ENCODE peak calls at places on chromosomes 7 and 10, in five cellular contexts. S is stimulated activated naive CD8-positive, alpha-beta T cell treated with anti-CD3 and anti-CD28 coated beads, Interleukin-15, amount 100 ng/mL, for 72 hours; O is transverse colon; I is hepatocyte; N is cardiac muscle cell. V is an unnamed sample.

GRCh38 chr7:106050743-106051110 is 61.4 kb downstream of the SYPL1 start:
- DNase-seq in S (no peak), N (no peak), I (peak), O (no peak), V (peak)

GRCh38 chr7:1899201-1899600 is 229.1 kb downstream of the ELFN1 start:
- DNase-seq in O (no peak), S (no peak), N (no peak), I (no peak), V (no peak)

GRCh38 chr7:99498546-99498944 is 1.5 kb downstream of the ZNF394 start:
- DNase-seq in S (no peak), N (no peak), O (no peak), I (peak), V (no peak)

GRCh38 chr10:102710604-102711003 is 3.6 kb downstream of the ARL3 start:
- DNase-seq in S (no peak), I (no peak), N (no peak), O (no peak), V (peak)

GRCh38 chr7:35316549-35316948 is 62.6 kb upstream of the TBX20 start:
- DNase-seq in S (no peak), N (no peak), I (peak), O (no peak), V (no peak)

GRCh38 chr7:114979388-114979787 is 57.5 kb downstream of the MDFIC start:
- DNase-seq in I (peak), S (no peak), O (no peak), N (no peak), V (peak)

GRCh38 chr7:128098629-128099028 is 67.4 kb upstream of the LRRC4 start:
- DNase-seq in S (no peak), N (no peak), O (no peak), I (no peak), V (no peak)

GRCh38 chr10:6008497-6009142 is 31.3 kb upstream of the IL15RA start:
- DNase-seq in N (no peak), I (no peak), O (no peak), S (no peak), V (no peak)

GRCh38 chr7:135245226-135245625 is 11.6 kb downstream of the STRA8 start:
- DNase-seq in S (no peak), O (no peak), N (no peak), I (no peak), V (no peak)

GRCh38 chr7:13990319-13990983 is 985 bp upstream of the ETV1 start:
- DNase-seq in I (peak), N (peak), O (peak), S (no peak), V (peak)

GRCh38 chr7:38659931-38660330 is 28.8 kb upstream of the AMPH start:
- DNase-seq in I (no peak), N (no peak), S (no peak), O (no peak), V (no peak)

GRCh38 chr7:106779877-106780276 is 85.2 kb upstream of the PIK3CG start:
- DNase-seq in N (peak), I (peak), O (peak), S (no peak), V (no peak)

GRCh38 chr10:124285587-124286527 is 132.9 kb downstream of the OAT start:
- DNase-seq in S (no peak), I (no peak), O (no peak), N (no peak), V (no peak)

GRCh38 chr10:11882646-11883375 is 59.7 kb downstream of the PROSER2 start:
- DNase-seq in I (no peak), O (no peak), N (no peak), S (no peak), V (no peak)

GRCh38 chr10:944034-944831 is 12.7 kb upstream of the LARP4B start:
- DNase-seq in N (no peak), S (no peak), I (no peak), O (peak), V (peak)

GRCh38 chr7:23167691-23168090 is 14.2 kb upstream of the NUP42 start:
- DNase-seq in I (no peak), N (no peak), S (no peak), O (no peak), V (peak)

GRCh38 chr10:71696635-71697326 is 22.8 kb downstream of the C10orf105 start:
- DNase-seq in O (peak), I (peak), S (peak), N (peak), V (peak)

GRCh38 chr7:21641546-21641945 is 98.7 kb downstream of the DNAH11 start:
- DNase-seq in S (no peak), I (no peak), N (no peak), O (no peak), V (no peak)

GRCh38 chr10:119817991-119818888 is 54.4 kb downstream of the MCMBP start:
- DNase-seq in N (peak), I (peak), O (peak), S (no peak), V (peak)

GRCh38 chr10:100967332-100967731 is 2.0 kb upstream of the SEMA4G start:
- DNase-seq in I (no peak), S (no peak), N (no peak), O (no peak), V (no peak)

GRCh38 chr10:95755511-95756004 is 405 bp upstream of the ENTPD1 start:
- DNase-seq in N (peak), I (peak), S (no peak), O (peak), V (peak)

GRCh38 chr7:110090113-110090820 is 1000.7 kb upstream of the LRRN3 start:
- DNase-seq in N (no peak), S (no peak), O (no peak), I (peak), V (peak)

GRCh38 chr7:876972-877311 is 588 bp downstream of the GET4 start:
- DNase-seq in I (no peak), S (no peak), N (no peak), O (no peak), V (peak)

GRCh38 chr10:80517416-80518142 is 20.1 kb upstream of the SH2D4B start:
- DNase-seq in I (no peak), N (no peak), O (no peak), S (no peak), V (no peak)

GRCh38 chr7:40205992-40206391 is 71.2 kb downstream of the SUGCT start:
- DNase-seq in N (no peak), S (no peak), O (no peak), I (no peak), V (no peak)

GRCh38 chr7:35399840-35400239 is 145.9 kb upstream of the TBX20 start:
- DNase-seq in S (no peak), O (no peak), N (no peak), I (no peak), V (no peak)

GRCh38 chr10:93481931-93482834 is at the start of gene MYOF:
- DNase-seq in S (peak), N (peak), I (peak), O (peak), V (peak)

GRCh38 chr10:35542303-35542702 is 62.8 kb upstream of the GJD4 start:
- DNase-seq in N (no peak), O (no peak), S (peak), I (no peak), V (no peak)

GRCh38 chr7:50615519-50615845 is 50.3 kb upstream of the DDC start:
- DNase-seq in I (no peak), S (no peak), O (no peak), N (no peak), V (no peak)

GRCh38 chr10:88623835-88624234 is 37.3 kb downstream of the LIPJ start:
- DNase-seq in N (no peak), O (no peak), S (no peak), I (no peak), V (no peak)

GRCh38 chr7:27229448-27229847 is 13.2 kb upstream of the EVX1 start:
- DNase-seq in O (no peak), S (no peak), N (no peak), I (no peak), V (no peak)

V was measured in endothelial cell of umbilical vein.